ENCODE peak calls at places on chromosomes 1 and 21, in five cellular contexts. Q is fibroblast of lung, H is cardiac muscle cell, R is gastrocnemius medialis, S is lower lobe of right lung. L is an unnamed sample. For H3K4me1 and H3K9me3, the result is how much of the 10 kb centered on the place peaks cover.

GRCh38 chr1:110390096-110390495 is 730 bp downstream of the SLC16A4 start:
- DNase-seq in Q (peak), H (peak), R (no peak), S (peak), L (peak)

GRCh38 chr1:211371406-211372105 is 44.9 kb downstream of the TRAF5 start:
- DNase-seq in Q (no peak), H (peak), R (no peak), S (no peak), L (no peak)

GRCh38 chr1:69569281-69569970 is 1.7 kb downstream of the LRRC7 start:
- DNase-seq in Q (no peak), H (peak), R (no peak), S (no peak), L (no peak)

GRCh38 chr1:25003457-25004190 is 73.5 kb upstream of the RUNX3 start:
- DNase-seq in Q (no peak), H (peak), R (no peak), S (no peak), L (no peak)

GRCh38 chr1:233112184-233113008 is 162.0 kb downstream of the NTPCR start:
- DNase-seq in Q (no peak), H (peak), R (no peak), S (no peak), L (no peak)

GRCh38 chr1:116465845-116466685 is 93.0 kb downstream of the ATP1A1 start:
- DNase-seq in Q (no peak), H (no peak), R (no peak), S (no peak), L (no peak)

GRCh38 chr1:21175670-21176581 is 771 bp downstream of the EIF4G3 start:
- DNase-seq in Q (no peak), H (peak), R (peak), S (peak), L (no peak)

GRCh38 chr1:189289346-189289745 is 1188.3 kb downstream of the BRINP3 start:
- DNase-seq in Q (no peak), H (no peak), R (no peak), S (no peak), L (no peak)

GRCh38 chr1:116476321-116476720 is 94.5 kb downstream of the CD58 start:
- DNase-seq in Q (no peak), H (no peak), R (peak), S (no peak), L (no peak)

GRCh38 chr1:221783437-221783836 is 41.5 kb upstream of the DUSP10 start:
- DNase-seq in Q (no peak), H (no peak), R (no peak), S (no peak), L (no peak)

GRCh38 chr1:23168079-23168461 is 586 bp downstream of the LUZP1 start:
- DNase-seq in Q (no peak), H (no peak), R (no peak), S (peak), L (no peak)

GRCh38 chr21:36791695-36792451 is 93.0 kb downstream of the SIM2 start:
- DNase-seq in Q (no peak), H (no peak), R (no peak), S (no peak), L (no peak)

GRCh38 chr1:31324992-31325391 is 28.2 kb downstream of the ZCCHC17 start:
- DNase-seq in Q (no peak), H (no peak), R (no peak), S (no peak), L (no peak)

GRCh38 chr1:228668553-228669400 is 66.5 kb upstream of the RHOU start:
- DNase-seq in Q (peak), H (peak), R (no peak), S (no peak), L (peak)

GRCh38 chr1:109248797-109249629 is at the start of gene CELSR2:
- DNase-seq in Q (peak), H (peak), R (peak), S (peak), L (no peak)

GRCh38 chr1:201618375-201618774 is 79.4 kb downstream of the NAV1 start:
- DNase-seq in Q (no peak), H (no peak), R (no peak), S (no peak), L (no peak)

DNA sequence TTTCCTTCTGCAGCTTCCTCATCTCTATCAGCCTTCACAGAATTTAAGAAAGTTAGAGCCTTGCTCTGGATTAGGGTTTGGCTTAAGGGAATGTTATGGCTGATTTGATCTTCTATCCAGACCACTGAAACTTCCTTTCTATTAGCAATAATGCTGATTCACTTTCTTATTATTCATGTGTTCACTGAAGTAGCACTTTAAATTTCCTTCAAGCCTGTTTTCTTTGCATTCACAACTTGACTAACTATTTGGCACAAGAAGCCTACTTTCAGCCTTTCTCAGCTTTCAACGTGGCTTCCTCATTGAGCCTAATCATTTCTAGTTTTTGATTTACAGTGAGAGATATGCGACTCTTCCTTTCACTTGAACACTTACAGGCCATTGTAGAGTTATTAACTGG is 528.5 kb downstream of the PLPP3 start:
- DNase-seq in Q (no peak), H (no peak), R (no peak), S (no peak), L (no peak)
- TF ChIP-seq CTCF in Q (no peak), H (no peak), R (no peak), S (no peak), L (no peak)

GRCh38 chr1:65538664-65539063 is 118.2 kb downstream of the LEPR start:
- DNase-seq in Q (no peak), H (no peak), R (no peak), S (no peak), L (no peak)

GRCh38 chr1:65541161-65541560 is 120.7 kb downstream of the LEPR start:
- DNase-seq in Q (no peak), H (no peak), R (no peak), S (no peak), L (no peak)

GRCh38 chr1:65538013-65538578 is 117.6 kb downstream of the LEPR start:
- DNase-seq in Q (no peak), H (no peak), R (no peak), S (no peak), L (no peak)

GRCh38 chr1:65541865-65542264 is 121.4 kb downstream of the LEPR start:
- DNase-seq in Q (no peak), H (no peak), R (no peak), S (no peak), L (no peak)

GRCh38 chr1:65539272-65540131 is 119.0 kb downstream of the LEPR start:
- DNase-seq in Q (no peak), H (no peak), R (no peak), S (no peak), L (no peak)
- H3K4me1 ChIP-seq in Q (under half), H (under half), R (under half), S (under half), L (under half)

GRCh38 chr1:4725416-4725815 is 71.0 kb downstream of the AJAP1 start:
- DNase-seq in Q (no peak), H (no peak), R (no peak), S (no peak), L (no peak)

GRCh38 chr1:4728319-4729107 is 74.1 kb downstream of the AJAP1 start:
- DNase-seq in Q (no peak), H (no peak), R (no peak), S (no peak), L (no peak)

GRCh38 chr1:4724695-4725250 is 70.4 kb downstream of the AJAP1 start:
- DNase-seq in Q (no peak), H (no peak), R (no peak), S (no peak), L (no peak)

GRCh38 chr1:4729108-4729506 is 74.7 kb downstream of the AJAP1 start:
- DNase-seq in Q (no peak), H (no peak), R (no peak), S (no peak), L (no peak)

DNA sequence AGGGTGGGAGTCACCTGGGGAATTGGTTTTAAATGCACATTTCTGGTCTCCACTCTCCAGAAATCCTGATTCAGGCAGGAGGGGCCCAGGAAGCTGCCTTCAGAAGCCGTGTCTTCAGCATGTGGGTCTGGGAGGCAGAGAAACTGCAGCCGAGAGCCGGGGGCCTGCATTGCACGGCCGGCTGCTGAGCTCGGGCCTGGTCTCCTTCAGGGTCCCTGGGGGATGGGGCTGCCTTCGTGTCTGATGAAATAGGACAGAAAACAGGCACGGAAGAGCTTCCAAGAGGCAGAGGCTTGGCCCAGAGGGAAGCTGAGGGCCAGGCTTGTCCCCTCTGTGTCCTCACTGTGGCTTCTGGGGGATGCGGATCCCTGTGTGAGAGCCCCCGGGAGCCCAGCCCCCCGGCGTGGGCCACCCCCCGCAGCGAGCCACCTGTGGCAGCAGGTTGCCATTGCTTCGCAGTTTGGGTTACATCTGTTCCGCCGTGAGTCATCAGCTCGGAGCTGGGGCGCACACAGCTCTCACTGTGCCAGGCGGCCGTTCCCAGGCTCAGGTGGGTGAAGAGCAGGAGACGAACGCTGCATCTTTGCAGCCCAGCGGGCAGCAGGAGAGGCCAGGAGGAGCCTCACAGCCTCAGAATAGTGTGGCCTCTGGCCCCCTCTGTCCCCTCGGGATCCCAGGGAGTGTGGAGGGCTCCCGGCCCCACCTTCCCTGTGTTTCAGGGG is 72.4 kb downstream of the AJAP1 start:
- DNase-seq in Q (no peak), H (no peak), R (no peak), S (no peak), L (no peak)
- H3K9me3 ChIP-seq in Q (under half), H (under half), R (under half), S (under half), L (under half)

DNA sequence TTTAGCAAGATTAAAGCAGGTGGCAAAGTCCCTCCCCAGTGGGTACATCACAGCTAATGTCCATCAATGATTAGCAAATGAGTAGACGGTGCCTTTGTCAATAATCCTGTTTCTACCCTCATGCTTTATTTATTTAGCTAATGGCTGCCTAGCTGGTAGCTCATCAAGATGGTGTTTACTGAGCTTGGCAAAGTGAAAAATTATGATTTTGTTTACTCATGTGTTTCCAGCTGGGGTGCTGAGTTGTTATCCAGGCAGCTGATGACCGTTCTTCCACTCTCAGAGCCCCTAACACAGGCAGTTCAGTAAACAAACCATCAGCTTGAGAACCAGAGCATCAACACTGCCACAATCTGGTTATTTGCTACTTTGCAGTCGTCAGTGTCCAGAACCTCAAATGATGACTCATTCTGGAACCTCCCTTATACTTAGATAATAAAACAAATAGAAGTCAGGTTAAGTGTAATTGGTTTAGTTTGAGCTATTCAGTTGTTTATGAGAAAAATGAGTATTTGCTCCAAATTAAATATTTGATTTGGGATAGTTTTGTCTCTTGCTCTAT is 163.9 kb downstream of the ST6GALNAC5 start:
- DNase-seq in Q (peak), H (peak), R (no peak), S (no peak), L (no peak)
- TF ChIP-seq CTCF in Q (no peak), H (no peak), R (no peak), S (no peak), L (no peak)

GRCh38 chr1:159014003-159014571 is 4.4 kb downstream of the IFI16 start:
- DNase-seq in Q (no peak), H (no peak), R (no peak), S (no peak), L (no peak)
- H3K4me1 ChIP-seq in Q (under half), H (under half), R (under half), S (half or more), L (under half)

L was measured in tibial artery.